ENCODE peak calls at places on chromosomes 3 and 15, in five cellular contexts. O is IMR-90, Y is adrenal gland, S is AG04450, Z is AG10803. T is an unnamed sample.

GRCh38 chr3:171249171-171249692 is 211.0 kb downstream of the TNIK start:
- DNase-seq in Z (no peak), O (no peak), Y (no peak), S (no peak), T (no peak)

GRCh38 chr3:190000187-190000860 is 120.4 kb downstream of the P3H2 start:
- DNase-seq in Z (no peak), O (no peak), S (no peak), Y (no peak), T (no peak)

GRCh38 chr15:34214135-34214534 is 4.2 kb upstream of the KATNBL1 start:
- DNase-seq in Y (no peak), Z (no peak), O (no peak), S (no peak), T (no peak)

GRCh38 chr3:193620650-193621049 is 27.6 kb downstream of the OPA1 start:
- DNase-seq in S (no peak), O (peak), Z (peak), Y (no peak), T (no peak)

GRCh38 chr3:8755564-8756237 is 13.7 kb downstream of the OXTR start:
- DNase-seq in Y (no peak), Z (no peak), S (no peak), O (no peak), T (no peak)

GRCh38 chr3:24624938-24625681 is 130.5 kb upstream of the THRB start:
- DNase-seq in O (no peak), S (no peak), Y (no peak), Z (no peak), T (no peak)

GRCh38 chr3:16064660-16065414 is 109.6 kb upstream of the GALNT15 start:
- DNase-seq in Y (peak), S (peak), Z (peak), O (peak), T (no peak)

GRCh38 chr3:184183679-184184078 is 2.3 kb upstream of the ABCF3 start:
- DNase-seq in Y (no peak), S (no peak), Z (no peak), O (no peak), T (no peak)

GRCh38 chr15:31560643-31561042 is 234.0 kb downstream of the KLF13 start:
- DNase-seq in S (no peak), Z (no peak), O (no peak), Y (no peak), T (no peak)

GRCh38 chr3:192299921-192300320 is 427.4 kb downstream of the FGF12 start:
- DNase-seq in Z (no peak), O (no peak), S (no peak), Y (no peak), T (no peak)

GRCh38 chr3:32951410-32951811 is at the start of gene CCR4:
- DNase-seq in S (no peak), Z (no peak), O (no peak), Y (no peak), T (no peak)

GRCh38 chr3:32952369-32953067 is 1.1 kb downstream of the CCR4 start:
- DNase-seq in O (no peak), Y (no peak), Z (no peak), S (no peak), T (no peak)

GRCh38 chr3:32950516-32950915 is 928 bp upstream of the CCR4 start:
- DNase-seq in Y (no peak), O (no peak), S (no peak), Z (no peak), T (no peak)

GRCh38 chr3:32956750-32957570 is 5.5 kb downstream of the CCR4 start:
- DNase-seq in O (peak), S (no peak), Y (no peak), Z (peak), T (no peak)

GRCh38 chr3:32954506-32954905 is 3.1 kb downstream of the CCR4 start:
- DNase-seq in O (no peak), Z (no peak), S (no peak), Y (no peak), T (no peak)
- H3K4me3 ChIP-seq in O (no peak), Z (no peak), S (no peak), Y (no peak), T (no peak)

GRCh38 chr3:50174947-50175524 is 16.4 kb upstream of the GNAT1 start:
- DNase-seq in Z (no peak), S (no peak), Y (no peak), O (no peak), T (no peak)
- TF ChIP-seq CTCF in Z (no peak), S (no peak), Y (no peak), O (no peak), T (no peak)

GRCh38 chr3:47010910-47011309 is 31.4 kb downstream of the NBEAL2 start:
- DNase-seq in S (no peak), O (no peak), Z (no peak), Y (peak), T (no peak)

GRCh38 chr3:47010050-47010712 is 30.7 kb downstream of the NBEAL2 start:
- DNase-seq in Y (peak), Z (no peak), S (no peak), O (no peak), T (no peak)

GRCh38 chr3:47013231-47013630 is 33.8 kb downstream of the NBEAL2 start:
- DNase-seq in Y (peak), O (no peak), S (no peak), Z (no peak), T (no peak)

GRCh38 chr3:47012342-47013230 is 33.1 kb downstream of the NBEAL2 start:
- DNase-seq in Z (no peak), S (no peak), O (no peak), Y (peak), T (no peak)

DNA sequence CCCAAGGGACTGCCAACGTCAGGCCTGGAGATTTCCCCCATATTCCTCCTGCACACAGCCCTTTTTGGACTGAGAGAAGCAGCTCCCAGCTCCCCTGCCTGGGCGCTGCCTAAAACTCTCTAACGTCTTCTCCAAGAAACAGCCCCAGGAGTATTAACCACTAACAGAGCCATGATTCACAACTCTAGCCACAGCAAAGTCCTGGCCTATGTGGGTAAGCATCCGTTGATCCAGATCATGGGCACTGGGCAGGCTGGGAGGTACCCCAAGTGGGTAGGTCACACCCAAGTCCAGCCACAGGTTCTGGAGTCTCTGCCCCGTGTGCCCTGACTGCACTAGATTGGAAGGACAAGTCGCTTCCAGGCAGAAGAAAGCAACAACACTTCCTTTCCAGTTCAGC is 31.9 kb downstream of the NBEAL2 start:
- DNase-seq in Z (no peak), S (no peak), Y (peak), O (no peak), T (no peak)
- H3K4me3 ChIP-seq in Z (no peak), S (no peak), Y (no peak), O (no peak), T (no peak)

DNA sequence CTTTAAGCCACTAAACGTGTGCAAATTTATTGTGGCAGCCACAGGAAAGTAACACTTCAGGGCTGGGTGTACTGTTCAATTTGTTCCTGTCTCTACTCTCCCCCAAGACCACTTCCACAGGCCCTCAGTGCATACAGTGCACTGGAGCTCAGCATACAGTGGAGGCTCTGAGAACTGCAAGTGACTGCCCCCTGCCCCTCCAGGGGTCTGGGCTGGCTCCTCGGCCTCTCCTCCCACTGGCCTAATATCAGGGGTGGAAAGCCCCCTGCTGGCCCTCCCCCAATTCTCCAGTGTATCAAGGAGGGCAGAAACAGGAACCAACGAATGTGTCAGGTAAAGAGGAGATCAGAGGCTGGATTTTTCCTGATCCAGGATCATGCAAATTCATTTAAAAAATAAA is 19.9 kb upstream of the HEG1 start:
- DNase-seq in S (no peak), O (no peak), Z (no peak), Y (no peak), T (no peak)
- TF ChIP-seq CTCF in S (peak), O (no peak), Z (no peak), Y (no peak), T (no peak)

GRCh38 chr3:31542246-31542645 is 9.5 kb downstream of the STT3B start:
- DNase-seq in S (no peak), Z (no peak), Y (no peak), O (no peak), T (no peak)

GRCh38 chr3:31543375-31543774 is 10.7 kb downstream of the STT3B start:
- DNase-seq in S (no peak), Y (no peak), O (peak), Z (peak), T (no peak)

GRCh38 chr3:31546725-31547124 is 14.0 kb downstream of the STT3B start:
- DNase-seq in Y (no peak), O (no peak), Z (no peak), S (no peak), T (no peak)

GRCh38 chr3:31546152-31546551 is 13.4 kb downstream of the STT3B start:
- DNase-seq in O (peak), S (no peak), Z (peak), Y (no peak), T (no peak)

GRCh38 chr3:31544634-31545033 is 11.9 kb downstream of the STT3B start:
- DNase-seq in O (no peak), Z (peak), S (no peak), Y (peak), T (no peak)
- H3K4me3 ChIP-seq in O (no peak), Z (no peak), S (no peak), Y (no peak), T (no peak)

GRCh38 chr3:50484681-50485263 is 18.7 kb downstream of the CACNA2D2 start:
- DNase-seq in Z (no peak), S (no peak), O (no peak), Y (no peak), T (no peak)

GRCh38 chr3:50490438-50490970 is 12.9 kb downstream of the CACNA2D2 start:
- DNase-seq in Z (no peak), Y (no peak), S (no peak), O (no peak), T (no peak)

GRCh38 chr3:50486219-50486888 is 17.1 kb downstream of the CACNA2D2 start:
- DNase-seq in S (no peak), Y (no peak), Z (peak), O (peak), T (peak)

GRCh38 chr3:50483374-50483773 is 20.1 kb downstream of the CACNA2D2 start:
- DNase-seq in S (no peak), O (no peak), Y (no peak), Z (no peak), T (no peak)

GRCh38 chr3:50487181-50487580 is 16.3 kb downstream of the CACNA2D2 start:
- DNase-seq in Z (no peak), Y (no peak), O (no peak), S (no peak), T (no peak)
- TF ChIP-seq CTCF in Z (no peak), Y (no peak), O (no peak), S (no peak), T (no peak)

GRCh38 chr15:89429986-89430385 is 66.4 kb downstream of the RHCG start:
- DNase-seq in O (no peak), Y (no peak), S (no peak), Z (no peak), T (no peak)
- H3K4me3 ChIP-seq in O (no peak), Y (no peak), S (no peak), Z (no peak), T (no peak)

GRCh38 chr15:83999396-84000120 is 236.0 kb upstream of the GOLGA6L4 start:
- DNase-seq in Y (no peak), S (no peak), Z (no peak), O (peak), T (peak)

GRCh38 chr15:83992356-83993031 is 243.1 kb upstream of the GOLGA6L4 start:
- DNase-seq in Y (no peak), S (no peak), Z (no peak), O (no peak), T (no peak)

GRCh38 chr15:83998486-83998885 is 237.1 kb upstream of the GOLGA6L4 start:
- DNase-seq in Z (no peak), S (no peak), Y (no peak), O (no peak), T (no peak)

GRCh38 chr15:83991163-83991562 is 244.4 kb upstream of the GOLGA6L4 start:
- DNase-seq in Y (no peak), Z (no peak), S (no peak), O (no peak), T (no peak)

GRCh38 chr15:83993591-83993990 is 242.0 kb upstream of the GOLGA6L4 start:
- DNase-seq in Z (no peak), Y (no peak), S (no peak), O (no peak), T (no peak)
- TF ChIP-seq CTCF in Z (peak), Y (no peak), S (peak), O (no peak), T (no peak)

DNA sequence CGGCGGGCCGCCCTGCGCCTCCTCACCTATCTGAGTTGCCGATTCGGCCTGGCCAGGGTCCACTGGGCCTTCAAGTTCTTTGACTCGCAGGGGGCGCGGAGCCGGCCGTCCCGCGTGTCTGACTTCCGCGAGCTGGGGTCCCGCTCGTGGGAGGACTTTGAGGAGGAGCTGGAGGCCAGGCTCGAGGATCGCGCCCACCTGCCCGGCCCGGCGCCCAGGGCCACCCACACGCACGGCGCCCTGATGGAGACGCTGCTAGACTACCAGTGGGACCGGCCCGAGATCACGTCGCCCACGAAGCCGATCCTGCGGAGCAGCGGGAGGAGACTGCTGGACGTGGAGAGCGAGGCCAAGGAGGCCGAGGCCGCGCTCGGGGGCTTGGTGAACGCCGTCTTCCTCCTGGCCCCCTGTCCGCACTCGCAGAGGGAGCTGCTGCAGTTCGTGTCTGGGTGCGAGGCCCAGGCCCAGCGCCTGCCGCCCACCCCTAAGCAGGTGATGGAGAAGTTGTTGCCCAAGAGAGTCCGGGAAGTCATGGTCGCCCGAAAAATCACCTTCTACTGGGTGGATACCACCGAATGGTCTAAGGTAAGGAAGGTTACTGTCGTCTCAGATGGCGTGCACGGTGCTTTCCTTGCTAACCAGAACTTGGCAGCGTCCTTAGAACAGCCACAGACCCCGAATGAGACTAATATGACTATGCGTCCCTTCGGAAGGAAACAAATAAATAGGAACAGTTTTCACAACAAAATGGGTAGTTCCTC is 567 bp downstream of the TICRR start:
- DNase-seq in O (peak), Z (no peak), Y (no peak), S (no peak), T (no peak)
- H3K4me3 ChIP-seq in O (peak), Z (peak), Y (peak), S (peak), T (peak)